ENCODE peak calls at places on chromosome 18, in eight cellular contexts. L, G, E, H, C, Q, O and I are unnamed samples.

GRCh38 chr18:52481116-52481515 is 141.1 kb downstream of the DCC start:
- DNase-seq in L (no peak), G (no peak), E (no peak), H (no peak), C (no peak), Q (no peak), O (no peak), I (no peak)

GRCh38 chr18:76491436-76491800 is 3.6 kb downstream of the ZNF516 start:
- DNase-seq in L (peak), G (peak), E (peak), H (peak), C (peak), Q (peak), O (no peak), I (peak)

GRCh38 chr18:65876310-65876709 is 125.5 kb downstream of the CDH7 start:
- DNase-seq in L (no peak), G (no peak), E (no peak), H (no peak), C (no peak), Q (no peak), O (no peak), I (no peak)

GRCh38 chr18:65257157-65257556 is 493.7 kb upstream of the CDH7 start:
- DNase-seq in L (no peak), G (no peak), E (no peak), H (no peak), C (no peak), Q (peak), O (no peak), I (no peak)

GRCh38 chr18:78976697-78977626 is 2.7 kb upstream of the SALL3 start:
- DNase-seq in L (no peak), G (no peak), E (no peak), H (no peak), C (no peak), Q (peak), O (no peak), I (no peak)

GRCh38 chr18:79787527-79788095 is 10.1 kb upstream of the KCNG2 start:
- DNase-seq in L (no peak), G (no peak), E (no peak), H (no peak), C (no peak), Q (no peak), O (no peak), I (no peak)

GRCh38 chr18:45722899-45723298 is 1.1 kb upstream of the SLC14A1 start:
- DNase-seq in L (peak), G (peak), E (peak), H (peak), C (peak), Q (peak), O (peak), I (peak)

GRCh38 chr18:48740068-48740440 is 201.2 kb downstream of the CTIF start:
- DNase-seq in L (no peak), G (no peak), E (no peak), H (no peak), C (no peak), Q (no peak), O (no peak), I (peak)

GRCh38 chr18:4544131-4544530 is 89.0 kb upstream of the DLGAP1 start:
- DNase-seq in L (no peak), G (no peak), E (peak), H (peak), C (no peak), Q (no peak), O (no peak), I (no peak)

GRCh38 chr18:62069556-62069955 is 117.3 kb downstream of the PIGN start:
- DNase-seq in L (no peak), G (no peak), E (no peak), H (no peak), C (peak), Q (no peak), O (no peak), I (peak)

GRCh38 chr18:2570772-2571199 is 519 bp downstream of the METTL4 start:
- DNase-seq in L (peak), G (peak), E (peak), H (peak), C (peak), Q (peak), O (peak), I (peak)

GRCh38 chr18:2568129-2568528 is 3.2 kb downstream of the METTL4 start:
- DNase-seq in L (no peak), G (no peak), E (no peak), H (no peak), C (no peak), Q (no peak), O (no peak), I (no peak)

GRCh38 chr18:2571200-2572143 is at the start of the genes METTL4 and NDC80:
- DNase-seq in L (peak), G (peak), E (peak), H (peak), C (peak), Q (peak), O (peak), I (peak)

GRCh38 chr18:2568605-2569004 is 2.7 kb downstream of the METTL4 start:
- DNase-seq in L (no peak), G (no peak), E (no peak), H (no peak), C (no peak), Q (no peak), O (no peak), I (no peak)

DNA sequence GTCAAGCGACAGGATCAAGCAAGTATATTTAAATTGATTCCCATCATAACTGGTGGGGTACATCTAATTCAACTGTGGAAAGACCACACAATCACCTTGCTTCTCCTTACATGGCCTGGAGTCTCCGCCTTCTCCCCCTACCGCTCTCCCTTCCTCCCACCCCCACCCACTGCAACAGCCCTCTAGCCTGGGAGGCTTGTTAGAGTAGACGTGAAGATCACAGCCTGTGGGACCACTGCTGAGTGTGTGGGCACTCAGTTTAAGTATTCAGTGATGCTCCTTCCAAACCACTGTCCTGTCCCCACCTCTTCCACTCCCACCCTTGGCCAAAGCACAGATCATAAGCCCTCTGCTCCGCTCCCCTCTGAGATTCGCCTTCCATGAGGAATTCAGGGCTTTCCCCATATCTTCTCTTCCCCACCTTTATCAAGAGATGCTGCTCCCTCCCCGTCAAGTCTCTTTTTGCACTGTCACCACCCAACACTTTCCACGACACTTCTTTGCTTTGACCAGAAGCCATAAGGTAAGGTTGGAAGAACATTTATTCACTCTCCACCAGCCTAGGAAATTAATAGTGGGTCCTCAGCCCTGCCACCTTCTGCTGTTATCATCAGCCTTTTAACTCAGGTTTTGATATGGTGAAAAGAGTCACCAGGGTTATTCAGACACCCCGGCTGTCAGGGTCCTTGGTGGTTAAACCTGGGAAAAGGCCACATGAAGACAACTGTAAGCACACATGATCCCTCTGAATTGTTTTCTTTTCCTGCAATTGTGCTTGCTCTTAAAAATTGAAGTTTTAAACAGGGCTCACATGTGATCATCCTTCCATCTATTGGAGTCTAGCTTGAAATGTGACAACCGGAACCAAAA is 1.7 kb downstream of the METTL4 start:
- DNase-seq in L (no peak), G (no peak), E (no peak), H (no peak), C (no peak), Q (no peak), O (no peak), I (no peak)
- H3K4me3 ChIP-seq in L (no peak), G (peak), E (peak), H (peak), C (peak), Q (peak), O (peak), I (peak)

GRCh38 chr18:74166397-74166796 is 18.1 kb downstream of the TIMM21 start:
- DNase-seq in L (no peak), G (no peak), E (no peak), H (no peak), C (no peak), Q (no peak), O (no peak), I (no peak)

DNA sequence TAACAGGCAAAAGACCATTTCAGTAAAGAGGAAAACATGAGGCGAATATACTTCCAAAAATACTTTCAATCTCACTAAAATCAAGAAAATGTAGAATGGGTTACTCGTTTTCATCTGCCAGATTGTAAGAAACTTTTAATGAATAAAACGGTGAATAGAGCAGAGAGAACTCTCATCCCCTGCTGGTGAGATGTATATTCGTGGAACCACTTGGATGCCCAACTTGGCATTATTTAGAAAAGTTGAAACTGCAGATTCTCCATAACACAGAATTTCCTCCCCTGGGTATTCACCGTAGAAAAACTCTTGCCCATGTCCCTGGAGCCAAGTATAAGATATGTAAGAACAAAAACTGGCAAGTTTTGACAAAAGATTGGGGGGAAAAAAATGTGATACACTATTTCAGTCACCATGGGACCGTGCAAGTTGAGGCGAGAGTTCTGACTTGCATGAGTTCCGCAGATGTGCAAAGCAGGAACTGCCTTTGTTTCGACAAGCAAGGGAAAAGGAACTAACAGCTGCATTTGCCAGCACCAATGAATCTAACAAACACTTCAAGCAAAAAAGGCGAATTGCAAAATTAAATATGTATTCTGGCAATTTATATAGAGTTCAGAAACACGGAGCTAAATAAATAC is 14.8 kb downstream of the TIMM21 start:
- DNase-seq in L (no peak), G (no peak), E (no peak), H (no peak), C (no peak), Q (no peak), O (no peak), I (no peak)
- TF ChIP-seq CTCF in L (no peak), G (no peak), E (no peak), H (no peak), C (no peak), Q (peak), O (no peak), I (no peak)

GRCh38 chr18:452801-453200 is 47.7 kb downstream of the COLEC12 start:
- DNase-seq in L (no peak), G (no peak), E (no peak), H (no peak), C (no peak), Q (no peak), O (no peak), I (no peak)
- H3K4me3 ChIP-seq in L (no peak), G (no peak), E (no peak), H (no peak), C (no peak), Q (no peak), O (no peak), I (no peak)

GRCh38 chr18:47397671-47398319 is 146.3 kb upstream of the SKOR2 start:
- DNase-seq in L (no peak), G (no peak), E (peak), H (peak), C (no peak), Q (peak), O (no peak), I (no peak)
- TF ChIP-seq CTCF in L (peak), G (no peak), E (peak), H (peak), C (peak), Q (peak), O (no peak), I (no peak)

GRCh38 chr18:70334728-70335329 is 46.0 kb downstream of the SOCS6 start:
- DNase-seq in L (no peak), G (no peak), E (peak), H (no peak), C (peak), Q (no peak), O (no peak), I (no peak)

GRCh38 chr18:70333757-70334156 is 44.9 kb downstream of the SOCS6 start:
- DNase-seq in L (no peak), G (no peak), E (peak), H (peak), C (peak), Q (no peak), O (peak), I (peak)

GRCh38 chr18:70332694-70333093 is 43.8 kb downstream of the SOCS6 start:
- DNase-seq in L (no peak), G (no peak), E (no peak), H (no peak), C (peak), Q (no peak), O (no peak), I (peak)

GRCh38 chr18:70333316-70333715 is 44.5 kb downstream of the SOCS6 start:
- DNase-seq in L (no peak), G (no peak), E (no peak), H (no peak), C (peak), Q (no peak), O (no peak), I (no peak)

GRCh38 chr18:70334264-70334663 is 45.4 kb downstream of the SOCS6 start:
- DNase-seq in L (no peak), G (no peak), E (no peak), H (no peak), C (no peak), Q (no peak), O (no peak), I (no peak)
- H3K4me3 ChIP-seq in L (no peak), G (no peak), E (no peak), H (no peak), C (no peak), Q (no peak), O (no peak), I (no peak)

GRCh38 chr18:25408294-25408693 is 56.3 kb upstream of the ZNF521 start:
- DNase-seq in L (no peak), G (no peak), E (no peak), H (no peak), C (no peak), Q (no peak), O (no peak), I (no peak)

DNA sequence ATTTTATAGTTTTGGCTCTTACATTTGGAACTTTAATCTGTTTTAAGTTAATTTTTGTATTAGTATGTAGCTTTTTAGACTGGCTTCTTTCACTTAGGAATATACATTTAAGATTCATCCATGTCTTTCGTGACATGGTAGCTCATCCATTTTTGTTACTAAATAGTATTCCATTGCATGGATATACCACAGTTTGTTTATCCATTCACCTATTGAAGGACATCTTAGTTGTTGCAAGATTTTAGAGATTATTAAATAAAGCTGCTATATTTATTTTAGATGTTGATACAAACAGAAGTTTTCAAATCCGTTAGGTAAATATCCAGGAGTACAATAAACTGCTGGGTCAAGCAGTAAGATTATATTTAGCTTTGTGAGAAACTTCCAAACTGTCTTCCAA is 58.0 kb upstream of the ZNF521 start:
- DNase-seq in L (no peak), G (no peak), E (no peak), H (no peak), C (no peak), Q (no peak), O (no peak), I (no peak)
- TF ChIP-seq CTCF in L (no peak), G (no peak), E (no peak), H (no peak), C (no peak), Q (no peak), O (no peak), I (no peak)

GRCh38 chr18:46754188-46754587 is 2.7 kb downstream of the ST8SIA5 start:
- DNase-seq in L (no peak), G (no peak), E (no peak), H (no peak), C (no peak), Q (no peak), O (no peak), I (no peak)
- H3K4me3 ChIP-seq in L (no peak), G (no peak), E (no peak), H (no peak), C (no peak), Q (no peak), O (no peak), I (no peak)

GRCh38 chr18:63368611-63369010 is 1.6 kb upstream of the KDSR start:
- DNase-seq in L (no peak), G (no peak), E (no peak), H (no peak), C (peak), Q (no peak), O (no peak), I (peak)

GRCh38 chr18:63366991-63367240 is at the start of gene KDSR:
- DNase-seq in L (no peak), G (no peak), E (no peak), H (no peak), C (no peak), Q (no peak), O (no peak), I (no peak)

GRCh38 chr18:63365909-63366269 is 1.1 kb downstream of the KDSR start:
- DNase-seq in L (no peak), G (no peak), E (no peak), H (peak), C (peak), Q (no peak), O (no peak), I (no peak)

GRCh38 chr18:63366270-63366990 is 576 bp downstream of the KDSR start:
- DNase-seq in L (peak), G (peak), E (peak), H (peak), C (peak), Q (peak), O (peak), I (peak)

DNA sequence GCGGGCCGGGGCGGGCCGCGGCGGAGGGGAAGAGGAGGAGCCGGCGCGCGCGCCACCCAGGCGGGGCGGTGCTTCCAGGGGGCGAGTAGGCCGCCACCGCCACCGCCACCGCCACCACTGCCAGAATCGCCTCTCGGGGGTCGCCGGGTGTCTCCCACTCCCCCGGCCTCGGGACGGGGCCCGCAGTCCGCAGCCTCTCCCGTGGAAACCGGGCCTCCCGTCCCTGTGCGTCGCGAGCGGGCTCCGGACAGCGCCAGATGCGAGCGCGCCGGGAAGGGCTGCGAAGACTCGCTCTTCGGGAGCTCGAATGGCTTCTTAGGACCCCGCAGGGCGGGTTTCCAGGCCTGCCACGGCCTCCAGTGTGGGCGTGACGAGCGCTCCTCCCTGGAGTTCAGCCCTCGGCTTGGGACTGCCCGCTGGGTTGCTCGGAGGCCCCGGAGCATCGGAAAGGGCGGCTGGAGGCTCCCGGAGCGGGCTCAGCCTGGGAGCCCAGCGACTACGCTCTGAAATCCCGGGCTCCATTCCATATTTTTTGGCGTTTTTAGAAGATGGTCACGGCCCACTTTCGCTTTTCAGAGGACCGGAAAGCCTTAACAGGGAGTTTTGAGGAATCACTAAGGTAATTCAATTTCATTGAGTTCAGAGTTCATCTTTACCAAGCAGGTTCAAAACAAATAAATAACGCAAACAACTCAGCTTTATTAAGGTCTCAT is 391 bp upstream of the KDSR start:
- DNase-seq in L (peak), G (peak), E (peak), H (peak), C (peak), Q (peak), O (peak), I (peak)
- TF ChIP-seq CTCF in L (no peak), G (no peak), E (no peak), H (no peak), C (no peak), Q (no peak), O (no peak), I (no peak)

DNA sequence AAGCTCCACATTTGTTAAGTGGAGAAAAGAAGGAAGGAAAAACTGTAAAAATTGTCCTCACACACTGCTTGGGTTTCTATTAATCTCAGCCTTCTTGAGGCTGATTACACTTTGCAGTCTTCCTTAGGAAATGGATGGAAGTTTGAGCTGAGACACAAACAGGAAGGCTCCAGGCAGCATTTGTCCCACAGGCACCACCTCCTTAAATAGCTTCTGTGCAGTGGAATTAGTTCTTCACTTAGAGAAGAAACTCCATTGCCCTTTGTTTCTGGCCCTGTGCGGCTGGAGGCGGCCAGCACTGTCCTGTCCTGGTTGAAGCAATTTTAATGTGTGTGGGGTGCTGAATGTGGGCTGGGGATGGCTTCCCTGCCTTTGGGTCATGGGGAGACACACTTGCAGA is 44.3 kb downstream of the ARHGAP28 start:
- DNase-seq in L (no peak), G (no peak), E (no peak), H (no peak), C (no peak), Q (no peak), O (no peak), I (no peak)
- H3K4me3 ChIP-seq in L (no peak), G (no peak), E (no peak), H (no peak), C (no peak), Q (no peak), O (no peak), I (no peak)